ENCODE peak calls at places on chromosomes 13 and 19, in eight cellular contexts. M is CD4-positive, CD25-positive, alpha-beta regulatory T cell; I is heart right ventricle; S is PC-9; T is thyroid gland; J is psoas muscle; E is body of pancreas; H is prostate gland. L is an unnamed sample.
A peak's percentile ranks its signal among the peaks of the same experiment; 100 is the strongest.

GRCh38 chr13:44768775-44769578 is 192.8 kb upstream of the TSC22D1 start:
- DNase-seq in M (no peak), I (no peak), S (no peak), T (no peak), J (no peak), E (peak; percentile 31), H (no peak), L (no peak)

GRCh38 chr13:41060723-41061074 is 610 bp upstream of the WBP4 start:
- DNase-seq in M (peak; percentile 84), I (peak; percentile 82), S (peak; percentile 58), T (peak; percentile 86), J (peak; percentile 86), E (peak; percentile 76), H (peak; percentile 68), L (peak; percentile 80)

GRCh38 chr13:74062933-74063332 is 71.3 kb downstream of the KLF12 start:
- DNase-seq in M (no peak), I (peak; percentile 44), S (no peak), T (peak; percentile 1), J (peak; percentile 45), E (no peak), H (no peak), L (no peak)

GRCh38 chr13:29756506-29756905 is 93.9 kb downstream of the UBL3 start:
- DNase-seq in M (no peak), I (no peak), S (no peak), T (no peak), J (no peak), E (no peak), H (no peak), L (no peak)

GRCh38 chr13:51767100-51767499 is 36.9 kb downstream of the DHRS12 start:
- DNase-seq in M (no peak), I (no peak), S (no peak), T (no peak), J (no peak), E (no peak), H (no peak), L (no peak)

GRCh38 chr19:18440421-18440877 is 2.5 kb upstream of the ISYNA1 start:
- DNase-seq in M (no peak), I (no peak), S (no peak), T (no peak), J (no peak), E (no peak), H (no peak), L (no peak)

GRCh38 chr13:80361883-80362327 is 21.0 kb upstream of the SPRY2 start:
- DNase-seq in M (no peak), I (no peak), S (no peak), T (no peak), J (no peak), E (no peak), H (no peak), L (no peak)

GRCh38 chr13:41835871-41836270 is 125.0 kb downstream of the VWA8 start:
- DNase-seq in M (no peak), I (no peak), S (no peak), T (no peak), J (no peak), E (no peak), H (no peak), L (no peak)

GRCh38 chr13:73056054-73056962 is 2.5 kb upstream of the KLF5 start:
- DNase-seq in M (no peak), I (no peak), S (peak; percentile 94), T (no peak), J (no peak), E (no peak), H (no peak), L (no peak)

GRCh38 chr19:35153701-35154534 is 617 bp upstream of the FXYD5 start:
- DNase-seq in M (peak; percentile 69), I (no peak), S (no peak), T (no peak), J (peak; percentile 44), E (no peak), H (no peak), L (no peak)

GRCh38 chr13:112796190-112796915 is 106.5 kb downstream of the ATP11A start:
- DNase-seq in M (no peak), I (no peak), S (no peak), T (no peak), J (no peak), E (no peak), H (no peak), L (no peak)

GRCh38 chr19:43847246-43847645 is 20.1 kb downstream of the ZNF283 start:
- DNase-seq in M (no peak), I (no peak), S (no peak), T (no peak), J (no peak), E (no peak), H (no peak), L (no peak)

GRCh38 chr13:84479656-84480055 is 597.4 kb upstream of the SLITRK1 start:
- DNase-seq in M (no peak), I (no peak), S (no peak), T (no peak), J (no peak), E (no peak), H (no peak), L (no peak)

GRCh38 chr13:114106526-114106925 is 25.9 kb downstream of the RASA3 start:
- DNase-seq in M (no peak), I (no peak), S (no peak), T (no peak), J (no peak), E (no peak), H (no peak), L (no peak)

GRCh38 chr19:18437481-18438330 is at the start of gene ISYNA1:
- DNase-seq in M (peak; percentile 39), I (peak; percentile 72), S (peak; percentile 59), T (peak; percentile 59), J (peak; percentile 62), E (peak; percentile 58), H (peak; percentile 60), L (no peak)

GRCh38 chr19:4057913-4058695 is 8.6 kb downstream of the ZBTB7A start:
- DNase-seq in M (no peak), I (peak; percentile 87), S (peak; percentile 76), T (peak; percentile 47), J (peak; percentile 94), E (peak; percentile 67), H (peak; percentile 51), L (peak; percentile 92)

GRCh38 chr13:26721251-26721939 is 39.2 kb downstream of the GPR12 start:
- DNase-seq in M (peak; percentile 16), I (no peak), S (no peak), T (no peak), J (peak; percentile 23), E (no peak), H (no peak), L (no peak)

GRCh38 chr19:40286674-40287421 is 1.7 kb upstream of the AKT2 start:
- DNase-seq in M (no peak), I (no peak), S (no peak), T (no peak), J (no peak), E (no peak), H (no peak), L (no peak)
- H3K27ac ChIP-seq in M (peak overlapping the region; percentile 95), I (peak overlapping the region; percentile 100), S (no peak overlapping the region), T (peak overlapping the region; percentile 98), J (peak overlapping the region; percentile 87), E (no peak overlapping the region), H (no peak overlapping the region), L (peak overlapping the region; percentile 13)

DNA sequence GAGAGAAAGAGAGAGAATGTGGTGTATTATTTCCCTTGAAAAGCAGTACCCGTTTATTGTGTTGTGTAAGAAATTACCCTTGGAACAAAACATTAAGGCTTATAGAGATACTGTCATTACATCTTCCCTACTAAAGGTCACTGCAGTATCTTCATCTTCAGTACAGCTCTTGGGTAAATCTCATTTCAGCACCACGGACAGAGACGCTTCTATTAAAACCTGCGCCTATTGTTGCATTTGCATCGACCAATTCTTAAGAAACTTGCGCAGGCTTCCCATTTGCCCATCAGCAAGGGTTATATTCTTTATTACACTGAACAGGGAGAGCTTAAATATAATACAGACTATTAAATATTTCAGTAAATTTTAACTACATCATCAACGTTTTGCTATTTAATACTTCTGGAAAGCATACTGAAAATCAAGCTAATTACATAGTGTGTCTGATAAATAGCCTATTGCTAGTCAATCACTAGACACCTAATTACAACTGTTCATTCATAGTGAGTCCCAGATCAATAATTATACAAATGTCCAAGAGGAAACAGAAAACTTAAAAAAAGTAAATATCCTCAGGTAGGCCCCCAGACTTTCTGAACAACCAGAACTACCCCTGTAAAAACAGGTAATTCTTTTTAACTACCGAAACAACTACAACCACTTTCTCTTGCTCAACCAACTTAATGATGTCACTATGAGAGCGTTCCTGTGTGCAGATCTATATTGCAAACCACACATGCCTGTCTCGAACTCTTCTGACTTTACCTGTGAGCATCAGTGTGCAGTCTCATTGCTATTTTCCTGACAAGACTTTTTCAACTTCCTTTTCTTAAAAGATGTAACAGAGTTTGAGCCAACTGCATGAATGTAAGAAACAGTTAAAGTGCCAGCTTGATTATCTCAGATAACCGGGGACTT is 350.5 kb downstream of the LIG4 start:
- DNase-seq in M (no peak), I (no peak), S (no peak), T (peak; percentile 26), J (no peak), E (no peak), H (no peak), L (no peak)
- H3K4me3 ChIP-seq in M (no peak overlapping the region), I (no peak overlapping the region), S (no peak overlapping the region), T (no peak overlapping the region), J (no peak overlapping the region), E (no peak overlapping the region), H (no peak overlapping the region), L (no peak overlapping the region)

DNA sequence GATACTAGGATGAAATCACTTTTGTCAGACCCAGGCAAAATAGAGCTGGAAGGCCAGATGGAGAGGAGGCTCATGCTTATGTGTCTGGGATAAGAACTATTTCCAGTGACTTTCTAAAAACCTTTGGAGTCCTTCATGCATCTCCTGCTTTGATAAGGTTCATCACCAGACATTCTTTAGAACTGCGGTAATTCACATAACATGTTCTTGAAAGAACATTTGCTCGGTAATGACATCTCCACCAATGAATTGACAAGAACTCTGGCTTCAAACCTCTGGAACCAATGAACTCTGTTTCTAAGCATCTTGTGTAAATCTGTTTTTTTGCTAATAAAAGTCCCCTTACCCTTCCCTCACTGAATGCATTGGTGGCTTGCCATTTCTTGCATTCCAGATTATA is 112.0 kb upstream of the KL start:
- DNase-seq in M (no peak), I (no peak), S (no peak), T (no peak), J (no peak), E (no peak), H (no peak), L (no peak)
- H3K27ac ChIP-seq in M (no peak overlapping the region), I (peak overlapping the region; percentile 9), S (peak overlapping the region; percentile 71), T (no peak overlapping the region), J (no peak overlapping the region), E (no peak overlapping the region), H (no peak overlapping the region), L (no peak overlapping the region)

GRCh38 chr19:1438035-1438932 is at the start of gene RPS15:
- DNase-seq in M (peak; percentile 97), I (peak; percentile 97), S (peak; percentile 77), T (peak; percentile 94), J (peak; percentile 95), E (peak; percentile 96), H (peak; percentile 92), L (peak; percentile 95)

GRCh38 chr19:1438933-1439358 is 750 bp downstream of the RPS15 start:
- DNase-seq in M (no peak), I (no peak), S (no peak), T (no peak), J (no peak), E (no peak), H (no peak), L (no peak)

GRCh38 chr19:1441677-1442438 is 3.7 kb downstream of the RPS15 start:
- DNase-seq in M (no peak), I (no peak), S (no peak), T (no peak), J (no peak), E (no peak), H (no peak), L (no peak)

GRCh38 chr19:1441022-1441426 is 2.8 kb downstream of the RPS15 start:
- DNase-seq in M (no peak), I (no peak), S (no peak), T (no peak), J (no peak), E (no peak), H (no peak), L (no peak)

GRCh38 chr19:1440418-1440801 is 2.2 kb downstream of the RPS15 start:
- DNase-seq in M (no peak), I (no peak), S (no peak), T (no peak), J (no peak), E (no peak), H (no peak), L (no peak)
- H3K4me3 ChIP-seq in M (no peak overlapping the region), I (no peak overlapping the region), S (peak overlapping the region; percentile 76), T (no peak overlapping the region), J (no peak overlapping the region), E (no peak overlapping the region), H (no peak overlapping the region), L (no peak overlapping the region)

L was measured in lung.